ENCODE peak calls at places on chromosomes 12 and 14, in nine cellular contexts. Q, O, A, C, Z, J, S, K and T are unnamed samples.

GRCh38 chr14:100438271-100438670 is 115.1 kb downstream of the SLC25A47 start:
- DNase-seq in Q (no peak), O (no peak), A (no peak), C (no peak), Z (no peak), J (no peak), S (no peak), K (no peak), T (no peak)

GRCh38 chr14:30573203-30573814 is 14.4 kb downstream of the G2E3 start:
- DNase-seq in Q (no peak), O (no peak), A (no peak), C (no peak), Z (no peak), J (no peak), S (no peak), K (no peak), T (no peak)

GRCh38 chr14:57058319-57058718 is 210.4 kb downstream of the EXOC5 start:
- DNase-seq in Q (no peak), O (no peak), A (no peak), C (no peak), Z (no peak), J (peak; percentile 72), S (no peak), K (no peak), T (no peak)

GRCh38 chr12:75271576-75271975 is 58.5 kb downstream of the CAPS2 start:
- DNase-seq in Q (no peak), O (no peak), A (no peak), C (no peak), Z (no peak), J (no peak), S (no peak), K (no peak), T (no peak)

GRCh38 chr14:36816481-36816880 is 154.8 kb downstream of the PAX9 start:
- DNase-seq in Q (no peak), O (no peak), A (no peak), C (no peak), Z (no peak), J (no peak), S (no peak), K (no peak), T (no peak)

GRCh38 chr14:61540931-61541330 is 154.4 kb upstream of the HIF1A start:
- DNase-seq in Q (no peak), O (no peak), A (no peak), C (no peak), Z (no peak), J (no peak), S (no peak), K (no peak), T (no peak)

GRCh38 chr12:54390176-54390667 is 5.7 kb upstream of the ZNF385A start:
- DNase-seq in Q (no peak), O (no peak), A (peak; percentile 43), C (no peak), Z (peak; percentile 65), J (peak; percentile 46), S (no peak), K (no peak), T (no peak)

GRCh38 chr14:43914041-43914693 is 592.9 kb downstream of the FSCB start:
- DNase-seq in Q (no peak), O (no peak), A (no peak), C (no peak), Z (no peak), J (no peak), S (no peak), K (no peak), T (no peak)

GRCh38 chr12:49108958-49109404 is 1.7 kb downstream of the LMBR1L start:
- DNase-seq in Q (peak; percentile 48), O (peak; percentile 78), A (no peak), C (no peak), Z (peak; percentile 86), J (no peak), S (no peak), K (no peak), T (no peak)

GRCh38 chr14:22822619-22823551 is 6.8 kb upstream of the MRPL52 start:
- DNase-seq in Q (peak; percentile 82), O (peak; percentile 83), A (no peak), C (peak; percentile 62), Z (peak; percentile 86), J (no peak), S (peak; percentile 85), K (peak; percentile 80), T (no peak)

GRCh38 chr12:94265966-94266365 is 117.6 kb downstream of the PLXNC1 start:
- DNase-seq in Q (no peak), O (no peak), A (no peak), C (no peak), Z (no peak), J (no peak), S (no peak), K (no peak), T (no peak)

GRCh38 chr14:106506901-106507305 is 980.5 kb downstream of the TMEM121 start:
- DNase-seq in Q (no peak), O (no peak), A (no peak), C (peak; percentile 32), Z (no peak), J (no peak), S (no peak), K (peak; percentile 59), T (no peak)

GRCh38 chr14:104726600-104727451 is 2.8 kb downstream of the ADSS1 start:
- DNase-seq in Q (no peak), O (no peak), A (no peak), C (no peak), Z (peak; percentile 38), J (no peak), S (no peak), K (no peak), T (no peak)

GRCh38 chr12:97921957-97922722 is 459.5 kb downstream of the RMST start:
- DNase-seq in Q (no peak), O (no peak), A (no peak), C (no peak), Z (no peak), J (no peak), S (peak; percentile 20), K (no peak), T (no peak)